ENCODE peak calls at places on chromosomes 1 and 21, in five cellular contexts. One of them, this sample, is unnamed.

GRCh38 chr1:181801617-181802016 is 259.9 kb downstream of the ZNF648 start:
- DNase-seq in pancreas: no peak
- DNase-seq in astrocyte: no peak
- DNase-seq in astrocyte of the cerebellum: no peak
- DNase-seq in ovary: no peak
- DNase-seq in this sample: no peak

GRCh38 chr1:180881806-180882509 is 30.7 kb upstream of the KIAA1614 start:
- DNase-seq in pancreas: no peak
- DNase-seq in astrocyte: peak
- DNase-seq in astrocyte of the cerebellum: peak
- DNase-seq in ovary: no peak
- DNase-seq in this sample: peak

GRCh38 chr1:61056674-61057439 is 25.5 kb upstream of the NFIA start:
- DNase-seq in pancreas: peak
- DNase-seq in astrocyte: peak
- DNase-seq in astrocyte of the cerebellum: no peak
- DNase-seq in ovary: peak
- DNase-seq in this sample: peak

GRCh38 chr1:80101159-80101558 is 1094.6 kb upstream of the ADGRL4 start:
- DNase-seq in pancreas: no peak
- DNase-seq in astrocyte: no peak
- DNase-seq in astrocyte of the cerebellum: no peak
- DNase-seq in ovary: no peak
- DNase-seq in this sample: no peak

GRCh38 chr1:199150764-199151163 is 511.9 kb downstream of the PTPRC start:
- DNase-seq in pancreas: no peak
- DNase-seq in astrocyte: no peak
- DNase-seq in astrocyte of the cerebellum: no peak
- DNase-seq in ovary: no peak
- DNase-seq in this sample: no peak

GRCh38 chr1:21594935-21595897 is 73.9 kb downstream of the RAP1GAP start:
- DNase-seq in pancreas: peak
- DNase-seq in astrocyte: no peak
- DNase-seq in astrocyte of the cerebellum: peak
- DNase-seq in ovary: peak
- DNase-seq in this sample: peak

GRCh38 chr1:208979776-208980175 is 603.7 kb upstream of the CAMK1G start:
- DNase-seq in pancreas: no peak
- DNase-seq in astrocyte: no peak
- DNase-seq in astrocyte of the cerebellum: no peak
- DNase-seq in ovary: no peak
- DNase-seq in this sample: peak

GRCh38 chr21:27057997-27058396 is 91.1 kb upstream of the ADAMTS5 start:
- DNase-seq in pancreas: no peak
- DNase-seq in astrocyte: no peak
- DNase-seq in astrocyte of the cerebellum: no peak
- DNase-seq in ovary: no peak
- DNase-seq in this sample: no peak

GRCh38 chr1:232562855-232563510 is 67.0 kb downstream of the SIPA1L2 start:
- DNase-seq in pancreas: no peak
- DNase-seq in astrocyte: no peak
- DNase-seq in astrocyte of the cerebellum: no peak
- DNase-seq in ovary: no peak
- DNase-seq in this sample: no peak

GRCh38 chr1:59669752-59670312 is 144.9 kb upstream of the HOOK1 start:
- DNase-seq in pancreas: no peak
- DNase-seq in astrocyte: peak
- DNase-seq in astrocyte of the cerebellum: peak
- DNase-seq in ovary: no peak
- DNase-seq in this sample: peak

GRCh38 chr1:194829492-194829891 is 1643.1 kb upstream of the B3GALT2 start:
- DNase-seq in pancreas: no peak
- DNase-seq in astrocyte: peak
- DNase-seq in astrocyte of the cerebellum: no peak
- DNase-seq in ovary: no peak
- DNase-seq in this sample: no peak

GRCh38 chr1:197799271-197799670 is 24.0 kb upstream of the DENND1B start:
- DNase-seq in pancreas: no peak
- DNase-seq in astrocyte: peak
- DNase-seq in astrocyte of the cerebellum: peak
- DNase-seq in ovary: no peak
- DNase-seq in this sample: peak

GRCh38 chr1:4549933-4550332 is 104.5 kb upstream of the AJAP1 start:
- DNase-seq in pancreas: no peak
- DNase-seq in astrocyte: no peak
- DNase-seq in astrocyte of the cerebellum: no peak
- DNase-seq in ovary: no peak
- DNase-seq in this sample: no peak

GRCh38 chr1:25360596-25361581 is 22.8 kb downstream of the TMEM50A start:
- DNase-seq in pancreas: no peak
- DNase-seq in astrocyte: peak
- DNase-seq in astrocyte of the cerebellum: peak
- DNase-seq in ovary: no peak
- DNase-seq in this sample: peak

GRCh38 chr21:25179116-25179515 is 428.2 kb downstream of the MRPL39 start:
- DNase-seq in pancreas: no peak
- DNase-seq in astrocyte: peak
- DNase-seq in astrocyte of the cerebellum: peak
- DNase-seq in ovary: no peak
- DNase-seq in this sample: no peak

GRCh38 chr1:204359474-204360255 is at the start of gene PLEKHA6:
- DNase-seq in pancreas: no peak
- DNase-seq in astrocyte: peak
- DNase-seq in astrocyte of the cerebellum: no peak
- DNase-seq in ovary: peak
- DNase-seq in this sample: peak

GRCh38 chr1:96510911-96511310 is 210.7 kb upstream of the PTBP2 start:
- DNase-seq in pancreas: no peak
- DNase-seq in astrocyte: no peak
- DNase-seq in astrocyte of the cerebellum: no peak
- DNase-seq in ovary: no peak
- DNase-seq in this sample: no peak

GRCh38 chr1:112445591-112445990 is 49.6 kb downstream of the CTTNBP2NL start:
- DNase-seq in pancreas: no peak
- DNase-seq in astrocyte: peak
- DNase-seq in astrocyte of the cerebellum: no peak
- DNase-seq in ovary: no peak
- DNase-seq in this sample: peak

GRCh38 chr1:63367218-63368103 is at the start of gene ALG6:
- DNase-seq in pancreas: peak
- DNase-seq in astrocyte: peak
- DNase-seq in astrocyte of the cerebellum: peak
- DNase-seq in ovary: peak
- DNase-seq in this sample: peak

GRCh38 chr1:209672705-209673630 is 2.2 kb upstream of the G0S2 start:
- DNase-seq in pancreas: no peak
- DNase-seq in astrocyte: no peak
- DNase-seq in astrocyte of the cerebellum: no peak
- DNase-seq in ovary: no peak
- DNase-seq in this sample: peak

GRCh38 chr1:220827445-220828210 is 40.9 kb downstream of the MTARC1 start:
- DNase-seq in pancreas: no peak
- DNase-seq in astrocyte: no peak
- DNase-seq in astrocyte of the cerebellum: no peak
- DNase-seq in ovary: no peak
- DNase-seq in this sample: no peak

GRCh38 chr1:87084247-87084836 is 169.9 kb downstream of the HS2ST1 start:
- DNase-seq in pancreas: no peak
- DNase-seq in astrocyte: peak
- DNase-seq in astrocyte of the cerebellum: peak
- DNase-seq in ovary: no peak
- DNase-seq in this sample: peak

GRCh38 chr1:164033782-164034181 is 525.2 kb upstream of the PBX1 start:
- DNase-seq in pancreas: no peak
- DNase-seq in astrocyte: no peak
- DNase-seq in astrocyte of the cerebellum: no peak
- DNase-seq in ovary: no peak
- DNase-seq in this sample: no peak

GRCh38 chr1:221994274-221994698 is 252.4 kb upstream of the DUSP10 start:
- DNase-seq in pancreas: no peak
- DNase-seq in astrocyte: peak
- DNase-seq in astrocyte of the cerebellum: no peak
- DNase-seq in ovary: no peak
- DNase-seq in this sample: peak

GRCh38 chr1:74652711-74653131 is 20.9 kb downstream of the ERICH3 start:
- DNase-seq in pancreas: no peak
- DNase-seq in astrocyte: peak
- DNase-seq in astrocyte of the cerebellum: peak
- DNase-seq in ovary: no peak
- DNase-seq in this sample: peak

GRCh38 chr1:204731997-204732396 is 46.5 kb upstream of the LRRN2 start:
- DNase-seq in pancreas: no peak
- DNase-seq in astrocyte: no peak
- DNase-seq in astrocyte of the cerebellum: no peak
- DNase-seq in ovary: no peak
- DNase-seq in this sample: no peak

GRCh38 chr1:151720974-151721787 is at the start of gene RIIAD1:
- DNase-seq in pancreas: no peak
- DNase-seq in astrocyte: no peak
- DNase-seq in astrocyte of the cerebellum: no peak
- DNase-seq in ovary: peak
- DNase-seq in this sample: peak

GRCh38 chr1:207084241-207084640 is 4.4 kb upstream of the C4BPB start:
- DNase-seq in pancreas: no peak
- DNase-seq in astrocyte: no peak
- DNase-seq in astrocyte of the cerebellum: no peak
- DNase-seq in ovary: no peak
- DNase-seq in this sample: no peak

DNA sequence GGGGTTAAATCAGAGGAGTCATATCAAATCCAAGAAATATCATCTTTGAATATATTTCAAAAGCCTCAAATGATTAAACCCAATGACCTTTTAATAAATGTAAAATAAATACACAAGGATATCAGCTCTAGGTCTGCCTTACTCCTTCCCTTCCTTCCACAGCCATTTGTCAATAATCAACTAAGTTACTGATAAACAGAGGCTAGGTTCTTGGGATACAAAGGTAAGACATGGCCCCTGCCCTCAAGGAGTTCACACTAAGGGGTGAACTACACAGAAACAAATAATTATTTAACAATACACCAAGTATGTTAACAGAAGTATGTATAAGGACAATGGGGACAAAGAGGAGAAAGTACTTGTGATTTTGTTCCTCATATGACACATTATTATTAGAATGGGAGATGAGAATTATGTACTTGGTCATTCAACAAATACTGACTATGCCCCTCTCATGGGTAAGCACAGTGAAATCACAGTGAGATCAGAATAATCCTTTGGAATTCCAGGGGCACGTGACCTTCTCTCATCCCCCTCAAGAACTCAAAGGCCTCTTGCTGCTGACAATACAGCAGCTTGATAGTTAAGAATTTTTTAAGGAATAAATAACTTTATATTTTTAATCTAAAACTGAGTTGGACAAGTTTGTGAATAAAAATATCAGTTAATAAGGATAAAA is 40.2 kb downstream of the ATP1B1 start:
- DNase-seq in pancreas: no peak
- DNase-seq in astrocyte: no peak
- DNase-seq in astrocyte of the cerebellum: no peak
- DNase-seq in ovary: no peak
- DNase-seq in this sample: no peak
- TF ChIP-seq CTCF in pancreas: no peak
- TF ChIP-seq CTCF in astrocyte: no peak
- TF ChIP-seq CTCF in astrocyte of the cerebellum: no peak
- TF ChIP-seq CTCF in ovary: no peak
- TF ChIP-seq CTCF in this sample: no peak

GRCh38 chr1:68188060-68188538 is 44.2 kb downstream of the WLS start:
- DNase-seq in pancreas: no peak
- DNase-seq in astrocyte: no peak
- DNase-seq in astrocyte of the cerebellum: no peak
- DNase-seq in ovary: no peak
- DNase-seq in this sample: no peak
- H3K4me3 ChIP-seq in pancreas: no peak
- H3K4me3 ChIP-seq in astrocyte: no peak
- H3K4me3 ChIP-seq in astrocyte of the cerebellum: no peak
- H3K4me3 ChIP-seq in ovary: no peak
- H3K4me3 ChIP-seq in this sample: no peak

GRCh38 chr1:110319332-110320167 is 19.6 kb upstream of the RBM15 start:
- DNase-seq in pancreas: no peak
- DNase-seq in astrocyte: no peak
- DNase-seq in astrocyte of the cerebellum: no peak
- DNase-seq in ovary: no peak
- DNase-seq in this sample: peak
- TF ChIP-seq CTCF in pancreas: no peak
- TF ChIP-seq CTCF in astrocyte: no peak
- TF ChIP-seq CTCF in astrocyte of the cerebellum: no peak
- TF ChIP-seq CTCF in ovary: no peak
- TF ChIP-seq CTCF in this sample: no peak

DNA sequence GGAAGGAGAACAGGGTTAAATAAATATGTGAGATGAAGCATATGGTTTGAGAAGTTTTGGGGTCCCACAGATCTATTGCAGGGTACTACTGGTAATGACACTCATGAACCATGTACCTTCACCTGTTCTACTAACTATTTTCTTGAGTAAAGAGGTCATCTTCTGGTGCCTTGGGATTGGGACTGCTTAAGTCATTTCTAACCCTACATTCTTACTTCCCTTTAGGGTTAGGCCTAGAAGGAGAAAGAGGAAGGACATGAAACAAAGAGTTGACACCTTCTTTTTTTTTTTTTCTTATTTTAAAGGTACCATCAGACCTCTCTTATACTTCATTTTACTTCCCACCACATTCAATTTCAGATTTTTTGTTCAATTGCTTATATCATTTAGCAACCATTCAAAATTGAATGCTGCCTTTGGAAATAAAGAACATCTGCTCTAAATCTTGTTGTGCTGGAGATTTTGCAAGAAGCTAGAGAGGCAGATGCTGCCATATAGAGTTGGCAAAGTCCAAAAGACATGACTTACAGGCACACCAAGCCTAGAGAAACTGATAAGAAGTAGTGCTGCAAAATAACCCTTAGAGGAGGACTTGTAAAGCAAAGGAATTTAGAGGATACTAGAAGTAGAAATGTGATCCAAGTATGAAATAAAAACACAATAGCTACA is 374.4 kb upstream of the ST6GALNAC5 start:
- DNase-seq in pancreas: no peak
- DNase-seq in astrocyte: no peak
- DNase-seq in astrocyte of the cerebellum: no peak
- DNase-seq in ovary: no peak
- DNase-seq in this sample: no peak
- H3K4me3 ChIP-seq in pancreas: no peak
- H3K4me3 ChIP-seq in astrocyte: no peak
- H3K4me3 ChIP-seq in astrocyte of the cerebellum: no peak
- H3K4me3 ChIP-seq in ovary: no peak
- H3K4me3 ChIP-seq in this sample: no peak

DNA sequence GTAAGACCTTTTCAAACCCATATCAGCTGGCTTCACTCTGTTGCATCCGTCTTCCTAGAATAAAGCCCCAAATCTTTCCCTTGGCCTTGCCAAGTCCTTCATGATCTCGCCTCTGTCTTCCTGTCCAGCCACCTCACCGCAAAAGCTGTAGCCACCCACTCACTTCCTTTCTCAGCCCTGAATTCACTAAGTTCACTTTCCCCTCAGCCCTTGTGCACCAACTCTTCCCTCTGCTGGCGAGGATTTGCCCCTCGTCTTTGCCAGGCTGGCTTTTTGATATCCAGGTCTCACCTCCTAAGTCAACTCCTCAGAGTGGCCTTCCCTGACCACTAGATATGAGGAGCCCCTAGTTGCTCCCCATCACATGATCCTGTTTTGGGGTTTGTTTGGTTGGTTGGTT is 3.9 kb upstream of the COL16A1 start:
- DNase-seq in pancreas: no peak
- DNase-seq in astrocyte: peak
- DNase-seq in astrocyte of the cerebellum: no peak
- DNase-seq in ovary: no peak
- DNase-seq in this sample: peak
- TF ChIP-seq CTCF in pancreas: no peak
- TF ChIP-seq CTCF in astrocyte: peak
- TF ChIP-seq CTCF in astrocyte of the cerebellum: peak
- TF ChIP-seq CTCF in ovary: no peak
- TF ChIP-seq CTCF in this sample: peak

This sample was measured in fibroblast of mammary gland.